ENCODE peak calls at places on chromosomes 4 and X, in five cellular contexts. O is astrocyte of the cerebellum, E is cardiac fibroblast, Q is endodermal cell, X is AG04450. R is an unnamed sample.

GRCh38 chr4:15479913-15480185 is 10.2 kb downstream of the CC2D2A start:
- DNase-seq in O (no peak), E (peak; percentile 75), Q (no peak), X (peak; percentile 52), R (no peak)

GRCh38 chr4:62006108-62006507 is 806.0 kb downstream of the ADGRL3 start:
- DNase-seq in O (no peak), E (no peak), Q (peak; percentile 57), X (no peak), R (no peak)

GRCh38 chrX:63513825-63514574 is 162.9 kb upstream of the SPIN4 start:
- DNase-seq in O (peak; percentile 55), E (peak; percentile 91), Q (no peak), X (peak; percentile 56), R (no peak)

GRCh38 chrX:85004255-85004654 is 578 bp downstream of the APOOL start:
- DNase-seq in O (no peak), E (peak; percentile 38), Q (no peak), X (no peak), R (no peak)

GRCh38 chrX:71996138-71996537 is 85.5 kb downstream of the NHSL2 start:
- DNase-seq in O (no peak), E (no peak), Q (no peak), X (no peak), R (no peak)

GRCh38 chrX:68832516-68833447 is 4.0 kb downstream of the EFNB1 start:
- DNase-seq in O (no peak), E (no peak), Q (peak; percentile 36), X (no peak), R (peak; percentile 61)

GRCh38 chrX:150459168-150459567 is 96.1 kb downstream of the MAMLD1 start:
- DNase-seq in O (no peak), E (no peak), Q (no peak), X (no peak), R (no peak)

GRCh38 chr4:3821580-3822229 is 55.5 kb downstream of the ADRA2C start:
- DNase-seq in O (no peak), E (no peak), Q (no peak), X (no peak), R (peak; percentile 73)

GRCh38 chr4:140219567-140219966 is 65.6 kb upstream of the MAML3 start:
- DNase-seq in O (no peak), E (no peak), Q (peak; percentile 75), X (no peak), R (no peak)

GRCh38 chr4:86223472-86223871 is 136.4 kb downstream of the MAPK10 start:
- DNase-seq in O (no peak), E (peak; percentile 71), Q (peak; percentile 90), X (peak; percentile 7), R (peak; percentile 68)

GRCh38 chr4:68451246-68452211 is 4.3 kb downstream of the TMPRSS11E start:
- DNase-seq in O (no peak), E (no peak), Q (no peak), X (no peak), R (peak; percentile 15)

GRCh38 chr4:26885912-26886274 is 25.3 kb downstream of the STIM2 start:
- DNase-seq in O (no peak), E (no peak), Q (no peak), X (no peak), R (no peak)

GRCh38 chr4:114688063-114688462 is 89.5 kb downstream of the UGT8 start:
- DNase-seq in O (no peak), E (no peak), Q (no peak), X (no peak), R (no peak)
- H3K4me3 ChIP-seq in O (no peak overlapping the region), E (no peak overlapping the region), Q (no peak overlapping the region), X (no peak overlapping the region), R (no peak overlapping the region)

GRCh38 chr4:154989511-154989910 is 208.4 kb downstream of the RBM46 start:
- DNase-seq in O (no peak), E (no peak), Q (no peak), X (no peak), R (no peak)
- H3K4me3 ChIP-seq in O (no peak overlapping the region), E (no peak overlapping the region), Q (no peak overlapping the region), X (no peak overlapping the region), R (no peak overlapping the region)

GRCh38 chrX:102154900-102155805 is 624 bp downstream of the BEX5 start:
- DNase-seq in O (no peak), E (no peak), Q (no peak), X (no peak), R (no peak)
- H3K4me3 ChIP-seq in O (peak overlapping the region; percentile 44), E (no peak overlapping the region), Q (peak overlapping the region; percentile 40), X (no peak overlapping the region), R (peak overlapping the region; percentile 41)

GRCh38 chr4:146381263-146381872 is 140.4 kb downstream of the SLC10A7 start:
- DNase-seq in O (no peak), E (no peak), Q (no peak), X (no peak), R (peak; percentile 1)

GRCh38 chr4:146382194-146382593 is 139.5 kb downstream of the SLC10A7 start:
- DNase-seq in O (no peak), E (no peak), Q (no peak), X (no peak), R (no peak)

GRCh38 chr4:146379744-146380143 is 142.0 kb downstream of the SLC10A7 start:
- DNase-seq in O (no peak), E (peak; percentile 65), Q (no peak), X (no peak), R (no peak)
- H3K4me3 ChIP-seq in O (no peak overlapping the region), E (no peak overlapping the region), Q (no peak overlapping the region), X (no peak overlapping the region), R (no peak overlapping the region)

GRCh38 chrX:48538641-48539344 is 721 bp upstream of the TBC1D25 start:
- DNase-seq in O (no peak), E (no peak), Q (no peak), X (no peak), R (no peak)

GRCh38 chrX:48540015-48540350 is 469 bp downstream of the TBC1D25 start:
- DNase-seq in O (no peak), E (peak; percentile 41), Q (no peak), X (no peak), R (peak; percentile 82)

GRCh38 chrX:48541140-48541814 is 1.8 kb downstream of the TBC1D25 start:
- DNase-seq in O (no peak), E (no peak), Q (no peak), X (no peak), R (no peak)

GRCh38 chrX:48539345-48540014 is at the start of gene TBC1D25:
- DNase-seq in O (peak; percentile 93), E (peak; percentile 98), Q (peak; percentile 97), X (peak; percentile 90), R (peak; percentile 94)

DNA sequence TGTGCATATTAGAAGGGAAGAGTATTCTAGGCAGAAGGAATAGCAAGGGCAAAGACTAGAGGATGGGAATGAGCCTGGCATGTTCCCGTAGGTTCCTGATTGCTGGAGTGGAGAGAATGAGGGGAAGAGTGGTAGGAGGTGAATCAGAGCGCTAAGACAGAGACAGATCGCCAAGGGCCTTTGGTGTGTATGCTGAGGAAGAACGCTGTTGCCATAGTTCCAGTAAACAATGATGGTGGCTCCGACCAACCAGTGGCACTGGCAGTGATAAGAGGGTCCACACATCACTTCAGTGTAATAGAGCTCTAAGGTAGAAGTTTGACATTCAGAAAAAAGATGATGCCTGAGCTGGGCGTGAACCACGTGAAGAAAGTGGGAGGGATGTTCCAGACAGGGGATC is 966 bp downstream of the TBC1D25 start:
- DNase-seq in O (no peak), E (no peak), Q (no peak), X (no peak), R (no peak)
- H3K4me3 ChIP-seq in O (peak overlapping the region; percentile 62), E (peak overlapping the region; percentile 71), Q (peak overlapping the region; percentile 79), X (peak overlapping the region; percentile 77), R (no peak overlapping the region)

GRCh38 chrX:74291577-74291963 is 12.4 kb upstream of the ZCCHC13 start:
- DNase-seq in O (no peak), E (no peak), Q (no peak), X (no peak), R (no peak)

GRCh38 chrX:74295102-74295501 is 8.9 kb upstream of the ZCCHC13 start:
- DNase-seq in O (no peak), E (no peak), Q (no peak), X (no peak), R (no peak)

GRCh38 chrX:74286950-74287349 is 17.0 kb upstream of the ZCCHC13 start:
- DNase-seq in O (no peak), E (peak; percentile 50), Q (no peak), X (peak; percentile 47), R (no peak)

GRCh38 chrX:74293343-74293946 is 10.5 kb upstream of the ZCCHC13 start:
- DNase-seq in O (peak; percentile 28), E (peak; percentile 79), Q (peak; percentile 90), X (peak; percentile 36), R (peak; percentile 80)

DNA sequence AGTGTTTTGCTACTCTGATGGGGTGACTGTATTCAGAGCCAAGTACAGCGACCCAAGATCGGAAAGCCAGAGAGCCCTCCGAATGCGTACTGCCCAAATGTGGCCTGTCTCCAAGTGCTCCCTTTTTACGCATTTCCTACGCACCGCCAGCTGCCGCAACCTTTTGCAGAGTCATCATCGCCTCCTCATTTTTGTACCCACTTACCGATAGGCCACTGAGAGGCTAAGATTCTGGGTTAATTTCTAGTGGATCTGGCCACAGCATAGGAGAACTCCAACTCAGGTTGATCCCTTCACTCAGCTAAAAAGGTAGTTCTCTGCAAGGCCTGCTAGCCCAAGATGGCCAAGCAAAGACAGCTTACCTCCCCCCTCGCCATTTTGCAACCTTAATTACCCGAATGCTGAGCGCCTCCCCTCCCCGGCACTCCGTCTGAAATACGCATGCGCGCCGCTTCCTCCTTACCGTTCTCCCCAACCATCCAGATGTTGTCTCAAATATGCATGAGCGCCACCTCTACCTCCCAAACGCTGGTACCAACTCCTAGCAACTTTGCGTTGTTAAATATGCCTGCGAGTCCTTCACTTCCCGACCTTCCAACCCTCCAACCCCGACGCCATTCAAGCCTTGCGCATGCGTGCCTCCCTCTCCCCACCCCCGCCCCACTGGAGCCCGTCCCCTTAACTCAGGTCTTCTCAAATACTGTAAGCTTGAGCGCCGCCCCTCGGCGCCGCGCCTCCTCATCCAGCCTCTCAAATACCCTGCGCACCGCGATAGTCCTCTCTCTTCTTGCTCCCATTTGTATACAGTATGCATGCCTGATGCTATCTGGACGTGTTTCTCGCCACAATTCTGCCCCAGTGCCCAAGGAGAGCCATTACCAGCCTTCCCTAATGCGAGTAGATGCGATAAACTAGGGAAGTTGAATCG is 11.8 kb upstream of the ZCCHC13 start:
- DNase-seq in O (peak; percentile 66), E (peak; percentile 91), Q (peak; percentile 94), X (peak; percentile 75), R (peak; percentile 87)
- H3K4me3 ChIP-seq in O (peak overlapping the region; percentile 67), E (peak overlapping the region; percentile 61), Q (peak overlapping the region; percentile 99), X (peak overlapping the region; percentile 81), R (peak overlapping the region; percentile 74)

DNA sequence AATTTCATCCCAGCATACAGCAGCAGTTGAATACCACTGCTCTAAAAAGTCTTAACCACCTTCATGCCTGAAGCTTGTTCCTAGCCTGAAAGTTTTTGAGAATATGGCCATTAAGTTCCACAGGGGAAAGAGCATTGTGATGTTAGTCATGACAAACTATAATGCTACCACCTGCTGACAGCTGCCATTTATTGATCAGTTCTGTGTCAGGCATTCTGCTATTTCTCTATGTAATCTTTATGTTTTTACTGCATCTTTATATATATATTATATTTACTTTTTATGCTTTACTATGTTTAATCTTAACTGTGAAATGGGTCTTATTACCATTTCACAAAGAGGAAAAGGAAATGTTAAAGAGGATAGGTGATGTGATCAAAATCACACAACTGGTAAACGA is 54.0 kb downstream of the ARX start:
- DNase-seq in O (no peak), E (no peak), Q (no peak), X (no peak), R (no peak)
- H3K4me3 ChIP-seq in O (no peak overlapping the region), E (no peak overlapping the region), Q (no peak overlapping the region), X (no peak overlapping the region), R (no peak overlapping the region)

DNA sequence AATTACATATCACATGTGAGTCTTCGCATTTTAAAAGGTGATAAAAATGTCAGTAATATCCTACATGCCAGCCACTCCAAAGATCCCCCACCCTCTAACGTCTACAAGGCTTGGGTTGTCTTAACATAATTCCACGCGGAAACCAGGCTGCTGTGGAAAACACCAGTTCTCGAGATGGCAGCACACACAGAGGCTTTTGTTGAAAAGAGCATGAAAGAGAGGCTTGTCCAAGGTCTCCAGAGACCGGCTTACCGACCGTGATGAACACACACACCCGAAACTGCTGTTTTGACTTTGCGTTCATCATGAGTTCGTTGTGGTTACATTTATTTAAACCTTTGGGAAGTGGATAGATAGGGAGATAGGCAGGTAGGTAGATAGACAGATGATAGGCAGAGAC is 87.9 kb downstream of the CRLF2 start:
- DNase-seq in O (no peak), E (no peak), Q (peak; percentile 27), X (no peak), R (no peak)
- H3K4me3 ChIP-seq in O (no peak overlapping the region), E (no peak overlapping the region), Q (no peak overlapping the region), X (no peak overlapping the region), R (no peak overlapping the region)